ENCODE peak calls at places on chromosomes 6 and 20, in ten cellular contexts. One of them, this sample, is unnamed.

GRCh38 chr6:49430866-49431265 is 32.2 kb downstream of the MMUT start:
- DNase-seq in breast epithelium: no peak
- DNase-seq in spleen: no peak
- DNase-seq in GM23338: no peak
- DNase-seq in HCT116: no peak
- DNase-seq in stomach: no peak
- DNase-seq in Panc1: no peak
- DNase-seq in HL-60: no peak
- DNase-seq in H1: no peak
- DNase-seq in esophagus muscularis mucosa: no peak
- DNase-seq in this sample: no peak

GRCh38 chr6:11710221-11710836 is 68.3 kb downstream of the ADTRP start:
- DNase-seq in breast epithelium: no peak
- DNase-seq in spleen: no peak
- DNase-seq in GM23338: no peak
- DNase-seq in HCT116: no peak
- DNase-seq in stomach: peak
- DNase-seq in Panc1: no peak
- DNase-seq in HL-60: no peak
- DNase-seq in H1: no peak
- DNase-seq in esophagus muscularis mucosa: no peak
- DNase-seq in this sample: no peak

GRCh38 chr6:161434921-161435411 is 161.1 kb upstream of the AGPAT4 start:
- DNase-seq in breast epithelium: peak
- DNase-seq in spleen: no peak
- DNase-seq in GM23338: no peak
- DNase-seq in HCT116: no peak
- DNase-seq in stomach: no peak
- DNase-seq in Panc1: no peak
- DNase-seq in HL-60: no peak
- DNase-seq in H1: no peak
- DNase-seq in esophagus muscularis mucosa: no peak
- DNase-seq in this sample: no peak

GRCh38 chr6:36724514-36725385 is 27.1 kb downstream of the RAB44 start:
- DNase-seq in breast epithelium: peak
- DNase-seq in spleen: peak
- DNase-seq in GM23338: peak
- DNase-seq in HCT116: peak
- DNase-seq in stomach: peak
- DNase-seq in Panc1: peak
- DNase-seq in HL-60: peak
- DNase-seq in H1: peak
- DNase-seq in esophagus muscularis mucosa: no peak
- DNase-seq in this sample: peak

GRCh38 chr6:93210908-93211307 is 208.5 kb downstream of the EPHA7 start:
- DNase-seq in breast epithelium: no peak
- DNase-seq in spleen: no peak
- DNase-seq in GM23338: peak
- DNase-seq in HCT116: no peak
- DNase-seq in stomach: no peak
- DNase-seq in Panc1: no peak
- DNase-seq in HL-60: no peak
- DNase-seq in H1: no peak
- DNase-seq in esophagus muscularis mucosa: no peak
- DNase-seq in this sample: no peak

GRCh38 chr20:44326391-44327159 is 10.3 kb upstream of the R3HDML start:
- DNase-seq in breast epithelium: no peak
- DNase-seq in spleen: no peak
- DNase-seq in GM23338: peak
- DNase-seq in HCT116: no peak
- DNase-seq in stomach: no peak
- DNase-seq in Panc1: no peak
- DNase-seq in HL-60: no peak
- DNase-seq in H1: peak
- DNase-seq in esophagus muscularis mucosa: no peak
- DNase-seq in this sample: no peak

GRCh38 chr6:113921299-113921904 is 49.5 kb downstream of the HDAC2 start:
- DNase-seq in breast epithelium: no peak
- DNase-seq in spleen: no peak
- DNase-seq in GM23338: no peak
- DNase-seq in HCT116: no peak
- DNase-seq in stomach: no peak
- DNase-seq in Panc1: no peak
- DNase-seq in HL-60: no peak
- DNase-seq in H1: no peak
- DNase-seq in esophagus muscularis mucosa: no peak
- DNase-seq in this sample: no peak

GRCh38 chr6:109455161-109455501 is 441 bp downstream of the MICAL1 start:
- DNase-seq in breast epithelium: no peak
- DNase-seq in spleen: peak
- DNase-seq in GM23338: peak
- DNase-seq in HCT116: no peak
- DNase-seq in stomach: no peak
- DNase-seq in Panc1: no peak
- DNase-seq in HL-60: peak
- DNase-seq in H1: no peak
- DNase-seq in esophagus muscularis mucosa: no peak
- DNase-seq in this sample: no peak

GRCh38 chr6:79608334-79609224 is 22.6 kb upstream of the SH3BGRL2 start:
- DNase-seq in breast epithelium: no peak
- DNase-seq in spleen: no peak
- DNase-seq in GM23338: no peak
- DNase-seq in HCT116: no peak
- DNase-seq in stomach: peak
- DNase-seq in Panc1: no peak
- DNase-seq in HL-60: no peak
- DNase-seq in H1: no peak
- DNase-seq in esophagus muscularis mucosa: no peak
- DNase-seq in this sample: no peak

GRCh38 chr6:21459646-21460045 is 133.9 kb upstream of the SOX4 start:
- DNase-seq in breast epithelium: no peak
- DNase-seq in spleen: no peak
- DNase-seq in GM23338: no peak
- DNase-seq in HCT116: no peak
- DNase-seq in stomach: no peak
- DNase-seq in Panc1: no peak
- DNase-seq in HL-60: no peak
- DNase-seq in H1: no peak
- DNase-seq in esophagus muscularis mucosa: no peak
- DNase-seq in this sample: no peak

GRCh38 chr20:8155848-8156602 is 24.0 kb downstream of the PLCB1 start:
- DNase-seq in breast epithelium: no peak
- DNase-seq in spleen: no peak
- DNase-seq in GM23338: no peak
- DNase-seq in HCT116: no peak
- DNase-seq in stomach: no peak
- DNase-seq in Panc1: no peak
- DNase-seq in HL-60: no peak
- DNase-seq in H1: no peak
- DNase-seq in esophagus muscularis mucosa: no peak
- DNase-seq in this sample: no peak

GRCh38 chr6:84033523-84034451 is at the start of gene MRAP2:
- DNase-seq in breast epithelium: no peak
- DNase-seq in spleen: no peak
- DNase-seq in GM23338: peak
- DNase-seq in HCT116: no peak
- DNase-seq in stomach: peak
- DNase-seq in Panc1: no peak
- DNase-seq in HL-60: peak
- DNase-seq in H1: peak
- DNase-seq in esophagus muscularis mucosa: no peak
- DNase-seq in this sample: no peak

GRCh38 chr6:159833997-159834601 is 34.0 kb downstream of the PNLDC1 start:
- DNase-seq in breast epithelium: no peak
- DNase-seq in spleen: no peak
- DNase-seq in GM23338: no peak
- DNase-seq in HCT116: no peak
- DNase-seq in stomach: no peak
- DNase-seq in Panc1: no peak
- DNase-seq in HL-60: no peak
- DNase-seq in H1: no peak
- DNase-seq in esophagus muscularis mucosa: no peak
- DNase-seq in this sample: no peak

GRCh38 chr6:159831373-159831679 is 31.2 kb downstream of the PNLDC1 start:
- DNase-seq in breast epithelium: no peak
- DNase-seq in spleen: no peak
- DNase-seq in GM23338: no peak
- DNase-seq in HCT116: no peak
- DNase-seq in stomach: peak
- DNase-seq in Panc1: no peak
- DNase-seq in HL-60: no peak
- DNase-seq in H1: no peak
- DNase-seq in esophagus muscularis mucosa: no peak
- DNase-seq in this sample: no peak

GRCh38 chr6:159830481-159831372 is 30.7 kb downstream of the PNLDC1 start:
- DNase-seq in breast epithelium: no peak
- DNase-seq in spleen: no peak
- DNase-seq in GM23338: peak
- DNase-seq in HCT116: no peak
- DNase-seq in stomach: no peak
- DNase-seq in Panc1: no peak
- DNase-seq in HL-60: no peak
- DNase-seq in H1: no peak
- DNase-seq in esophagus muscularis mucosa: no peak
- DNase-seq in this sample: no peak

GRCh38 chr6:159832941-159833340 is 32.9 kb downstream of the PNLDC1 start:
- DNase-seq in breast epithelium: no peak
- DNase-seq in spleen: no peak
- DNase-seq in GM23338: no peak
- DNase-seq in HCT116: no peak
- DNase-seq in stomach: no peak
- DNase-seq in Panc1: no peak
- DNase-seq in HL-60: no peak
- DNase-seq in H1: no peak
- DNase-seq in esophagus muscularis mucosa: no peak
- DNase-seq in this sample: no peak

GRCh38 chr6:159833556-159833955 is 33.5 kb downstream of the PNLDC1 start:
- DNase-seq in breast epithelium: no peak
- DNase-seq in spleen: no peak
- DNase-seq in GM23338: no peak
- DNase-seq in HCT116: no peak
- DNase-seq in stomach: no peak
- DNase-seq in Panc1: no peak
- DNase-seq in HL-60: no peak
- DNase-seq in H1: no peak
- DNase-seq in esophagus muscularis mucosa: no peak
- DNase-seq in this sample: no peak
- H3K27ac ChIP-seq in breast epithelium: no peak
- H3K27ac ChIP-seq in spleen: no peak
- H3K27ac ChIP-seq in GM23338: no peak
- H3K27ac ChIP-seq in HCT116: no peak
- H3K27ac ChIP-seq in stomach: no peak
- H3K27ac ChIP-seq in Panc1: no peak
- H3K27ac ChIP-seq in HL-60: no peak
- H3K27ac ChIP-seq in H1: no peak
- H3K27ac ChIP-seq in esophagus muscularis mucosa: no peak
- H3K27ac ChIP-seq in this sample: no peak

DNA sequence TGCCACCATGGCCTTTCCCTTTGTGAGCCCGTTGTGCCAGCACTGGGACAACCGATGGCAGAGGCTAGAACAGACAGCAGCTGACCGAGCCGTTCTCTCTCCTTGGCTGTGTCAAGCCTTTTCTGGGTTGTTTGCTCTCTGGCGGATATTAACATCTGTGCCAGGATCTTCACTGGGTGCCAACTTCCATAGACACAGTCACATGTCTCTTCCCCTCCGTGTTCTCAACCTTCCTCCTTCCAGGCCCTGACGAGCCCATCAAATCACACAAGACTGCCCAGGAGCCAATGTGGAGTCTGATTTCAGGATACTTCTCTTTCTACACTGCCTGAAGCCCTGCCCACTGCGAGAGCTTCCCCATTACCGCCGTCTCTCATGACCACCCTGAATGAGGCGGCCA is 111.0 kb upstream of the RALGAPA2 start:
- DNase-seq in breast epithelium: no peak
- DNase-seq in spleen: no peak
- DNase-seq in GM23338: no peak
- DNase-seq in HCT116: no peak
- DNase-seq in stomach: no peak
- DNase-seq in Panc1: no peak
- DNase-seq in HL-60: peak
- DNase-seq in H1: no peak
- DNase-seq in esophagus muscularis mucosa: no peak
- DNase-seq in this sample: no peak
- TF ChIP-seq POLR2AphosphoS5 in breast epithelium: no peak
- TF ChIP-seq POLR2AphosphoS5 in spleen: no peak
- TF ChIP-seq POLR2AphosphoS5 in GM23338: no peak
- TF ChIP-seq POLR2AphosphoS5 in HCT116: no peak
- TF ChIP-seq POLR2AphosphoS5 in stomach: no peak
- TF ChIP-seq POLR2AphosphoS5 in Panc1: no peak
- TF ChIP-seq POLR2AphosphoS5 in HL-60: no peak
- TF ChIP-seq POLR2AphosphoS5 in H1: no peak
- TF ChIP-seq POLR2AphosphoS5 in esophagus muscularis mucosa: no peak
- TF ChIP-seq POLR2AphosphoS5 in this sample: no peak

DNA sequence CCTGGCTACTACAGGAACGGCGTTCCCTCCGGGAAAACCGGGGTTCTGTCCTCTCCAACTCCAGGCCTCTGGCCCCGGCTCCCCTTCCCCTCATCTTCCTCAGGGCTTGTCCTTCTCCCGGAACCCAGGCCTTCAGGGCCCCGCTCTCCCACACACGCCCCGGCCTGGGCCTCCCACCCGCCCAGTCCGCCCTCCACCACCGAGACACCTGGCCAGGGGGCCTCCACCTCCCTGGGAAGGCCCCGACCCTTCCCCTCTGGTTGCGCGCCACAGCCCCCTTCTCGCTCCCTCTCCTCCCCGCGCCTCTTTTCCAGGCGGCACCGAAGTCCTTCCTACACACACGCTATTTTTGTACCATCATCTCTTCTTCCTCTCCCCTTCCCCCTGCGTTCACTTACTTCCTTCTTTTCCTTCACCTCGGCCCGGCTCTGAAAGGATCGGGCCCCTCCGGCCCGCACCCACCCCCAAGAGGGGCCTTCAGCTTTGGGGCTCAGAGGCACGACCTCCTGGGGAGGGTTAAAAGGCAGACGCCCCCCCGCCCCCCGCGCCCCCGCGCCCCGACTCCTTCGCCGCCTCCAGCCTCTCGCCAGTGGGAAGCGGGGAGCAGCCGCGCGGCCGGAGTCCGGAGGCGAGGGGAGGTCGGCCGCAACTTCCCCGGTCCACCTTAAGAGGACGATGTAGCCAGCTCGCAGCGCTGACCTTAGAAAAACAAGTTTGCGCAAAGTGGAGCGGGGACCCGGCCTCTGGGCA is 1.3 kb upstream of the SIRPA start:
- DNase-seq in breast epithelium: no peak
- DNase-seq in spleen: no peak
- DNase-seq in GM23338: peak
- DNase-seq in HCT116: peak
- DNase-seq in stomach: no peak
- DNase-seq in Panc1: no peak
- DNase-seq in HL-60: peak
- DNase-seq in H1: peak
- DNase-seq in esophagus muscularis mucosa: no peak
- DNase-seq in this sample: peak
- H3K27ac ChIP-seq in breast epithelium: peak
- H3K27ac ChIP-seq in spleen: peak
- H3K27ac ChIP-seq in GM23338: no peak
- H3K27ac ChIP-seq in HCT116: peak
- H3K27ac ChIP-seq in stomach: peak
- H3K27ac ChIP-seq in Panc1: no peak
- H3K27ac ChIP-seq in HL-60: peak
- H3K27ac ChIP-seq in H1: no peak
- H3K27ac ChIP-seq in esophagus muscularis mucosa: peak
- H3K27ac ChIP-seq in this sample: peak

GRCh38 chr6:32974541-32975308 is 6.3 kb downstream of the BRD2 start:
- DNase-seq in breast epithelium: no peak
- DNase-seq in spleen: no peak
- DNase-seq in GM23338: no peak
- DNase-seq in HCT116: no peak
- DNase-seq in stomach: no peak
- DNase-seq in Panc1: no peak
- DNase-seq in HL-60: no peak
- DNase-seq in H1: no peak
- DNase-seq in esophagus muscularis mucosa: no peak
- DNase-seq in this sample: no peak
- TF ChIP-seq POLR2AphosphoS5 in breast epithelium: no peak
- TF ChIP-seq POLR2AphosphoS5 in spleen: no peak
- TF ChIP-seq POLR2AphosphoS5 in GM23338: no peak
- TF ChIP-seq POLR2AphosphoS5 in HCT116: no peak
- TF ChIP-seq POLR2AphosphoS5 in stomach: no peak
- TF ChIP-seq POLR2AphosphoS5 in Panc1: peak
- TF ChIP-seq POLR2AphosphoS5 in HL-60: peak
- TF ChIP-seq POLR2AphosphoS5 in H1: peak
- TF ChIP-seq POLR2AphosphoS5 in esophagus muscularis mucosa: no peak
- TF ChIP-seq POLR2AphosphoS5 in this sample: no peak

This sample was measured in sigmoid colon.